ENCODE peak calls at places on chromosomes 2 and 18, in six cellular contexts. D is MM.1S, W is breast epithelium, R is choroid plexus epithelial cell, Z is bronchial epithelial cell, F is cardiac muscle cell. E is an unnamed sample.

GRCh38 chr2:195805283-195805976 is 148.4 kb downstream of the SLC39A10 start:
- DNase-seq in W (no peak), F (no peak), R (no peak), D (no peak), Z (no peak), E (no peak)

GRCh38 chr2:83859553-83859952 is 599.5 kb downstream of the SUCLG1 start:
- DNase-seq in Z (no peak), D (no peak), F (no peak), W (no peak), R (no peak), E (no peak)

GRCh38 chr18:40293311-40293710 is 1661.7 kb upstream of the PIK3C3 start:
- DNase-seq in R (peak), Z (peak), W (no peak), F (peak), D (no peak), E (no peak)

GRCh38 chr2:45612741-45613140 is 1.7 kb upstream of the SRBD1 start:
- DNase-seq in F (peak), Z (peak), D (no peak), W (no peak), R (peak), E (no peak)

GRCh38 chr2:27627963-27628766 is 647 bp downstream of the CCDC121 start:
- DNase-seq in Z (peak), W (no peak), D (no peak), F (peak), R (peak), E (peak)

GRCh38 chr2:64447317-64448060 is 6.5 kb upstream of the LGALSL start:
- DNase-seq in D (no peak), R (no peak), F (peak), Z (no peak), W (no peak), E (peak)

GRCh38 chr2:25294573-25295462 is 46.9 kb downstream of the DNMT3A start:
- DNase-seq in F (peak), W (peak), Z (peak), D (peak), R (peak), E (no peak)

GRCh38 chr2:172293952-172294351 is 133.4 kb upstream of the ITGA6 start:
- DNase-seq in Z (peak), W (peak), D (no peak), R (peak), F (peak), E (no peak)

GRCh38 chr2:106798826-106799552 is 87.0 kb downstream of the ST6GAL2 start:
- DNase-seq in W (no peak), F (no peak), Z (no peak), R (peak), D (no peak), E (no peak)

GRCh38 chr2:234919711-234920110 is 32.1 kb upstream of the SH3BP4 start:
- DNase-seq in R (no peak), W (no peak), F (no peak), Z (peak), D (no peak), E (no peak)

GRCh38 chr2:176234216-176234615 is 35.0 kb upstream of the MTX2 start:
- DNase-seq in F (no peak), W (no peak), R (no peak), D (no peak), Z (peak), E (no peak)

GRCh38 chr18:5584751-5585417 is 41.1 kb upstream of the EPB41L3 start:
- DNase-seq in D (no peak), R (peak), Z (peak), W (no peak), F (peak), E (peak)

GRCh38 chr18:49519041-49519971 is 32.3 kb upstream of the C18orf32 start:
- DNase-seq in F (no peak), R (no peak), W (no peak), Z (no peak), D (no peak), E (no peak)

GRCh38 chr2:48315847-48316194 is 214.1 kb upstream of the STON1 start:
- DNase-seq in R (no peak), W (no peak), F (no peak), Z (peak), D (peak), E (no peak)

GRCh38 chr2:179857236-179857635 is 4.2 kb downstream of the ZNF385B start:
- DNase-seq in W (no peak), D (no peak), R (no peak), Z (no peak), F (no peak), E (no peak)

GRCh38 chr2:46963961-46964673 is 48.5 kb upstream of the MCFD2 start:
- DNase-seq in F (peak), D (no peak), Z (peak), R (peak), W (no peak), E (no peak)

GRCh38 chr18:13543811-13544732 is 182.3 kb downstream of the FAM210A start:
- DNase-seq in Z (no peak), W (no peak), F (no peak), R (no peak), D (no peak), E (no peak)

GRCh38 chr2:237722616-237723015 is 76.0 kb upstream of the RBM44 start:
- DNase-seq in Z (no peak), D (no peak), F (no peak), R (no peak), W (no peak), E (no peak)

GRCh38 chr2:164887434-164888112 is 46.0 kb upstream of the COBLL1 start:
- DNase-seq in F (no peak), D (no peak), Z (no peak), W (no peak), R (no peak), E (no peak)

GRCh38 chr2:62672601-62673000 is 32.9 kb upstream of the EHBP1 start:
- DNase-seq in F (peak), W (no peak), R (peak), D (no peak), Z (no peak), E (peak)

GRCh38 chr18:34651586-34652369 is 58.3 kb upstream of the DTNA start:
- DNase-seq in Z (no peak), F (no peak), W (no peak), R (no peak), D (no peak), E (no peak)

GRCh38 chr2:144143294-144144092 is 376.4 kb downstream of the ZEB2 start:
- DNase-seq in W (no peak), Z (no peak), R (no peak), D (no peak), F (no peak), E (no peak)

GRCh38 chr18:49456794-49457193 is 3.7 kb downstream of the DYM start:
- DNase-seq in Z (no peak), W (no peak), R (peak), D (no peak), F (peak), E (no peak)

GRCh38 chr2:170218456-170218855 is 40.5 kb downstream of the MYO3B start:
- DNase-seq in D (no peak), F (no peak), W (no peak), R (no peak), Z (peak), E (no peak)

GRCh38 chr2:128316777-128317185 is 1.9 kb downstream of the HS6ST1 start:
- DNase-seq in D (no peak), R (no peak), F (no peak), Z (no peak), W (peak), E (no peak)

GRCh38 chr2:128314348-128315121 is 4.1 kb downstream of the HS6ST1 start:
- DNase-seq in F (no peak), Z (no peak), R (no peak), W (peak), D (no peak), E (no peak)

GRCh38 chr2:128315122-128315828 is 3.4 kb downstream of the HS6ST1 start:
- DNase-seq in R (no peak), F (no peak), Z (no peak), W (peak), D (no peak), E (no peak)

GRCh38 chr2:128317186-128317897 is 1.3 kb downstream of the HS6ST1 start:
- DNase-seq in D (peak), R (no peak), F (no peak), W (peak), Z (no peak), E (no peak)

DNA sequence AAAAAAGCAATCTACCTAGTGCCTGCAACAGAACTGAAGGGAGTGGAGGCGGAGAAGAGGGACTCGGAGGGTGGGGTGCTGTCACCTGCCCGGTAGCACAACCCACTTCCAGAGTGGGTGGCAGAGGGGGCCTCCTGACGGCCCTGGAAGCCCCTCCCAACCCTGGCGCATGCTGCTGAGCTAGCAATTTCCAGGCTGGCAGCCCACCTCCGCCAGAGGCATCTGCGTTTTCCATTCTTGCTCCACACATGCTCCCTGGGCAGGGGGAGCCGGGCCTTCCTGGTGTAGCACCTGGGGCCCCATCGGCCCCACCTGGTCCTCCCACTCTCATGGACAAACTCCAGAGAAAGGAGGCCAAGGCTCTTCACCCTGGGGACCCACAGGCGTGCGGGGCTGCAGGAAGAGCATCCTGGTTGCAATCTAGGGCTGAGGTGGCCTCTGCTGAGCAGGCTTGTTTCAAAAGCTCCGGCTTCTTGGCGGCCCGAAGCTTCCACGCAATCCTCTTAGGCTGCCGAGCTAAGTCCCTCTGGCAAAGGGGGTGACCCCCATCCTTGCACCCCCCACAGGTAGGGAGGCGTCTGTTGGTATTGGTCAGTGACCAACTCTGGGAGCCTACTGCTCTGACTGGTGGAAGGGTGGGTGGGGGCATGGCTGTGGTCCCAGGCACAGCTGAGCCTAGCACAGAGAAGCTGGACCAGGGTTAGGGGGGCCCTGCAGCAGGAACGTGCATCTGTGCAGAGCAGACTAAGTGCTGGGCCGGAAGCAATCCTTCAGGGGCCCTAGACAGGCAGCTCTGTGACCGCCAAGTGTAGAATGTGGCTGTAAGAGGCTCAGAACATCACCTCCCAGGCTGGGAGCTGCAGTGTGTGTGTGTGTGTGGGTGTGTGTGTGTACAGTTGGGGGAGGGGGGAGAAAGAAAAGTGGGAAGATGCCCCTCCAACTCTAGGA is 2.6 kb downstream of the HS6ST1 start:
- DNase-seq in Z (no peak), F (peak), D (no peak), W (peak), R (peak), E (no peak)
- H3K4me3 ChIP-seq in Z (peak), F (no peak), D (peak), W (peak), R (peak), E (peak)

DNA sequence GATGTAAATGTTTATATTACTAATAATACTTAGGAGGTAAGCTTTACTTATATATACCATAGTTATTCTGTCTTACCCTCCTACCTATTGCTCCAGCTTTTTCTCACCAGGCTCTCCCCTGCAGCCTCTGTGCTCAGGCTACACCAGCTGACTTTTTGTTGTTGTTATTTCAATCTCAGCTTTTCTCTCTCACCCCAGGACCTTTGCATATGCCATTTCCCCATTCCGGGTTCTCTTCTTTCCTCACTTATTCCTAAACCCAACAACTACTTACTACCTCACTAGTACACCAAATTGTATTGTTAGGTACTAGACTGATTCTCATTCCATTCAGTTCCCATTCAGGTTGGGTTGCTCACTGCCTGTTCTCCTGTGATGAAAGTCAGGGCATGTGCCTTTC is 156.2 kb upstream of the BOD1L2 start:
- DNase-seq in W (no peak), Z (no peak), F (no peak), D (no peak), R (no peak), E (no peak)
- TF ChIP-seq CTCF in W (no peak), Z (no peak), F (no peak), D (no peak), R (no peak), E (no peak)

DNA sequence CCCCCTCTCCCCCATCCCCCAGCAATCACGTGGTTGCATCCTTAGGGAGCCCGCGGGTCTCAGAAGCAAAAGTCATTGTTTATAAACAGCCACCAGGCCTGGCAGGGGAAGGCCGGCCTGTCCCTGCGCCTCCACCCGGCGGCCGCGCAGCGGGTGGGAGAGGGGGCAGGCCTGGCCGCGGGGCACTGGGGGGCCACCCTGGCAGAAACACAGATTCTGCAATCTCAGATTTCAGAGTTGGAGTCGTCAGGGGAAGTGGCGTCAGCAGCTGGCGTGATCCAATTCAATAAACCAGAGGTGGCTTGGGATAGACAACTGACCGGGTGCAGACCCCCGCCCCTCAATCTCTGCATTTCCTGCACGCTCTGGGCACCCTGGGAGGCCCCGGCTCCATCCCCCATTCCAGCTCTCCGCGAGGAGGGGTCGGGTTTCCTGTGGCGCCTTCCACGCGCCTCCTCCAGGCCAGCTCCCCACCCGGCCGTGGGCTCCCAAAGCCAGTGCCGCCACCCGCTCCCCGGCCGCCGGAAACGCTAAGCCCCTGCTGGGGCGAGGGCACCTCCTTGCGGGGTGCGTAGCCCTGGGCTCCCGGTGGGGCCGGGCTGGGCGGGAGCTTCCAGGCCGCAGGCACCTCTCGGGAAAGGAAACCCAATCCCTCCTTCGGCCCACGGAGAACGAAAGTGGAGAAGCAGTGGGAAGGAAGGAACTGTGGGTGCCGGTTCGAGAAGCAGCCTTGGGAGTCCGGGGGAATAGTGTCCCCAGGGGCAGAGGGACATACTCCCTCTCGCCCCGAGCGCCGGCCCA is 1.1 kb downstream of the BIN1 start:
- DNase-seq in D (no peak), F (peak), W (peak), Z (no peak), R (peak), E (no peak)
- H3K4me3 ChIP-seq in D (peak), F (peak), W (peak), Z (peak), R (peak), E (peak)

GRCh38 chr2:10057231-10058107 is 14.1 kb downstream of the KLF11 start:
- DNase-seq in W (no peak), F (peak), D (no peak), R (peak), Z (peak), E (peak)
- TF ChIP-seq CTCF in W (no peak), F (no peak), D (no peak), R (no peak), Z (no peak), E (no peak)

GRCh38 chr18:2535419-2535910 is 35.8 kb downstream of the METTL4 start:
- DNase-seq in W (no peak), R (no peak), F (no peak), Z (no peak), D (no peak), E (no peak)
- H3K4me3 ChIP-seq in W (no peak), R (no peak), F (no peak), Z (no peak), D (no peak), E (no peak)

GRCh38 chr2:224360801-224361251 is 41.1 kb downstream of the FAM124B start:
- DNase-seq in R (no peak), Z (peak), D (no peak), F (no peak), W (no peak), E (no peak)

GRCh38 chr2:224362094-224362493 is 39.8 kb downstream of the FAM124B start:
- DNase-seq in D (no peak), R (no peak), F (no peak), Z (no peak), W (no peak), E (no peak)

GRCh38 chr2:224363281-224363680 is 38.6 kb downstream of the FAM124B start:
- DNase-seq in Z (no peak), R (peak), W (no peak), F (no peak), D (no peak), E (no peak)

GRCh38 chr2:224357098-224357901 is 44.6 kb downstream of the FAM124B start:
- DNase-seq in D (peak), W (no peak), R (peak), Z (peak), F (peak), E (peak)

GRCh38 chr2:224359569-224359968 is 42.3 kb downstream of the FAM124B start:
- DNase-seq in W (no peak), D (peak), R (peak), F (peak), Z (no peak), E (no peak)
- TF ChIP-seq CTCF in W (no peak), D (peak), R (peak), F (peak), Z (peak), E (peak)

DNA sequence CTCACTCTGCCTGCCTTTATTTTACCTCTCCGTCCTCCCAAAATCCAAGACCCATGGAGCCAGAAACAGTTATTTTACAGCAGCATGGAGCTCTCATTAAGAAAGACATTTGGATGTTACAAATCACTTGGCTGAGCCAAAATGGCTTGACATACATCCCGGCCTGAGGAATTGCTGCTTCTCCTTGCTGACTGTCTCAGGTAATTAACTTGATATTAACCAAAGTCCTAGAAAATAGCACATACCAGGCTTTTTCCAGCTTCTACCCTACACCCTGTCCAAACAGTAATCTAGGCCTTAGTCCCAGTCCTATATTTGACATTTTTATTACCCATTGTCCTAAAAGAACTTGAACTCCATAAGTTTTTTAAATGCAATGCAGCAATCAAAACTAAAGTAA is 205.0 kb downstream of the TMX3 start:
- DNase-seq in R (no peak), Z (no peak), D (no peak), W (no peak), F (no peak), E (no peak)
- H3K4me3 ChIP-seq in R (no peak), Z (no peak), D (no peak), W (no peak), F (no peak), E (no peak)

GRCh38 chr2:229133155-229133772 is 137.8 kb downstream of the PID1 start:
- DNase-seq in Z (peak), D (no peak), R (peak), F (peak), W (no peak), E (peak)
- TF ChIP-seq CTCF in Z (peak), D (peak), R (peak), F (peak), W (peak), E (peak)